ENCODE peak calls at places on chromosome 7, in nine cellular contexts. F is OCI-LY7, L is small intestine, Q is gastrocnemius medialis, H is HAP-1, K is MM.1S, V is PC-9, Y is T-helper 17 cell, P is psoas muscle. D is an unnamed sample.

GRCh38 chr7:138610671-138611170 is 90.4 kb downstream of the SVOPL start:
- DNase-seq in F (no peak), L (no peak), Q (no peak), H (no peak), K (no peak), V (no peak), Y (no peak), P (no peak), D (no peak)

GRCh38 chr7:129095258-129095657 is 40.3 kb upstream of the TNPO3 start:
- DNase-seq in F (peak; percentile 92), L (peak; percentile 59), Q (no peak), H (no peak), K (peak; percentile 98), V (no peak), Y (no peak), P (no peak), D (no peak)

GRCh38 chr7:18565337-18565736 is 69.8 kb downstream of the HDAC9 start:
- DNase-seq in F (no peak), L (no peak), Q (no peak), H (no peak), K (no peak), V (no peak), Y (no peak), P (no peak), D (no peak)

GRCh38 chr7:134954197-134955082 is 31.9 kb upstream of the AGBL3 start:
- DNase-seq in F (peak; percentile 50), L (peak; percentile 34), Q (no peak), H (no peak), K (peak; percentile 82), V (no peak), Y (no peak), P (no peak), D (no peak)

GRCh38 chr7:113922049-113922448 is 3.2 kb upstream of the PPP1R3A start:
- DNase-seq in F (no peak), L (peak; percentile 88), Q (no peak), H (no peak), K (no peak), V (no peak), Y (no peak), P (no peak), D (no peak)

GRCh38 chr7:55260171-55260570 is 105.0 kb upstream of the LANCL2 start:
- DNase-seq in F (no peak), L (no peak), Q (no peak), H (no peak), K (no peak), V (no peak), Y (no peak), P (no peak), D (no peak)

GRCh38 chr7:8590791-8591190 is 157.4 kb downstream of the NXPH1 start:
- DNase-seq in F (no peak), L (no peak), Q (no peak), H (no peak), K (no peak), V (no peak), Y (no peak), P (no peak), D (no peak)

GRCh38 chr7:1562611-1563051 is 6.6 kb upstream of the TMEM184A start:
- DNase-seq in F (no peak), L (no peak), Q (no peak), H (no peak), K (no peak), V (no peak), Y (no peak), P (peak; percentile 46), D (no peak)

DNA sequence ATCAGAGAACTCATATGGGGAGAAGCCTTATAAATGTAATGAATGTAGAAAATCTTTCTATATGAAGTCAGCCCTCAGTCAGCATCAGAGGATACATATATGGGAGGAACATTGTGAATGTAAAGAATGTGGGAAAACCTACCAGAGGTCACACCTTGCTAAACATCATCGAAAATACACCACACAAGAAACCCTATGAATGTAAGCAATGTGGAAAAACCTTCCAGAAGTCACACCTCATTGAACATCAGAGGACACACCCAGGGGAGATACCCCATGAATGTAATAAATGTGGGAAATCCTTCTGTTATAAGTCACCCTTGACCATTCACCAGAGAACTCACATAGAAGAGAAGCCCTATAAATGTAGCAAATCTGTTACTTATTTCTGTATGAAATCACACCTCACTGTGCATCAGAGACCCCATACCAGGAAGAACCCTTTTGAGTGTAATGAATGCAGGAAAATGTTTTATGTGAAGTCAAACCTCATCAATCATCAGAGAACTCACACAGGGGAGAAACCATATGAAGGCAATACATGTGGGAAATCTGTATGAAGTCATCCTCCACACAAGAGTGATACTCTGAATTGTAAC is 30.8 kb downstream of the ZNF12 start:
- DNase-seq in F (no peak), L (no peak), Q (no peak), H (no peak), K (no peak), V (no peak), Y (no peak), P (no peak), D (no peak)
- H3K9me3 ChIP-seq in F (peaks cover 29% of the 10 kb centered on the region), L (peaks cover 2% of the 10 kb centered on the region), Q (peaks cover 34% of the 10 kb centered on the region), H (peaks cover 25% of the 10 kb centered on the region), K (peaks cover 7% of the 10 kb centered on the region), V (peaks cover 65% of the 10 kb centered on the region), Y (peaks cover 21% of the 10 kb centered on the region), P (peaks cover 86% of the 10 kb centered on the region), D (no peaks in the 10 kb centered on the region)

DNA sequence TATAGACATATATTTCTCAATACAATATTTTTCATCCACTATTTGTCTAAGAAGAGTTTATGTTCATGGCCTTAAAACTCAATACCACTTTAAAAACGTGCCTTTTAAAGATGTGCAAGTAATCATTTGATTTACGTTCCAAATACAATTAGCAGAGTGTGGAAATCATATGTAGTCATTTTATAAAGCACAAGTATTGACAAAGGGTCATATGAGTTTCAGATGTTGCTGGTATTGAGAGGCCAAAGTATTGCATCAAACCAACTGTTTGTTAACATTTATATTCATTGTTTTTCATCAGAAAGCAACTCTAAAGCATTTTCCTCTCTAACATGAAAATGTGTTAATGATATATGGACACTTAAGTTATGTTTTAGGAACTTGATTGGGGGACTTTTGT is 11.4 kb upstream of the TSGA13 start:
- DNase-seq in F (no peak), L (no peak), Q (no peak), H (no peak), K (no peak), V (no peak), Y (no peak), P (no peak), D (no peak)
- H3K9me3 ChIP-seq in F (no peaks in the 10 kb centered on the region), L (no peaks in the 10 kb centered on the region), Q (no peaks in the 10 kb centered on the region), H (no peaks in the 10 kb centered on the region), K (no peaks in the 10 kb centered on the region), V (no peaks in the 10 kb centered on the region), Y (no peaks in the 10 kb centered on the region), P (no peaks in the 10 kb centered on the region), D (no peaks in the 10 kb centered on the region)

GRCh38 chr7:5064391-5065106 is 18.9 kb downstream of the RBAK start:
- DNase-seq in F (no peak), L (no peak), Q (no peak), H (no peak), K (no peak), V (no peak), Y (no peak), P (no peak), D (no peak)
- H3K9me3 ChIP-seq in F (peaks cover 52% of the 10 kb centered on the region), L (peaks cover 2% of the 10 kb centered on the region), Q (peaks cover 63% of the 10 kb centered on the region), H (peaks cover 58% of the 10 kb centered on the region), K (peaks cover 10% of the 10 kb centered on the region), V (peaks cover 100% of the 10 kb centered on the region), Y (peaks cover 67% of the 10 kb centered on the region), P (peaks cover 96% of the 10 kb centered on the region), D (peaks cover 6% of the 10 kb centered on the region)

GRCh38 chr7:63205136-63205535 is 793.5 kb upstream of the ZNF722 start:
- DNase-seq in F (no peak), L (no peak), Q (no peak), H (no peak), K (no peak), V (no peak), Y (no peak), P (no peak), D (no peak)
- H3K9me3 ChIP-seq in F (peaks cover 8% of the 10 kb centered on the region), L (no peaks in the 10 kb centered on the region), Q (no peaks in the 10 kb centered on the region), H (no peaks in the 10 kb centered on the region), K (no peaks in the 10 kb centered on the region), V (no peaks in the 10 kb centered on the region), Y (no peaks in the 10 kb centered on the region), P (peaks cover 5% of the 10 kb centered on the region), D (no peaks in the 10 kb centered on the region)

GRCh38 chr7:75050501-75050900 is 23.1 kb downstream of the RCC1L start:
- DNase-seq in F (no peak), L (no peak), Q (no peak), H (no peak), K (no peak), V (no peak), Y (no peak), P (no peak), D (no peak)
- H3K9me3 ChIP-seq in F (no peaks in the 10 kb centered on the region), L (no peaks in the 10 kb centered on the region), Q (no peaks in the 10 kb centered on the region), H (no peaks in the 10 kb centered on the region), K (no peaks in the 10 kb centered on the region), V (no peaks in the 10 kb centered on the region), Y (no peaks in the 10 kb centered on the region), P (no peaks in the 10 kb centered on the region), D (no peaks in the 10 kb centered on the region)

DNA sequence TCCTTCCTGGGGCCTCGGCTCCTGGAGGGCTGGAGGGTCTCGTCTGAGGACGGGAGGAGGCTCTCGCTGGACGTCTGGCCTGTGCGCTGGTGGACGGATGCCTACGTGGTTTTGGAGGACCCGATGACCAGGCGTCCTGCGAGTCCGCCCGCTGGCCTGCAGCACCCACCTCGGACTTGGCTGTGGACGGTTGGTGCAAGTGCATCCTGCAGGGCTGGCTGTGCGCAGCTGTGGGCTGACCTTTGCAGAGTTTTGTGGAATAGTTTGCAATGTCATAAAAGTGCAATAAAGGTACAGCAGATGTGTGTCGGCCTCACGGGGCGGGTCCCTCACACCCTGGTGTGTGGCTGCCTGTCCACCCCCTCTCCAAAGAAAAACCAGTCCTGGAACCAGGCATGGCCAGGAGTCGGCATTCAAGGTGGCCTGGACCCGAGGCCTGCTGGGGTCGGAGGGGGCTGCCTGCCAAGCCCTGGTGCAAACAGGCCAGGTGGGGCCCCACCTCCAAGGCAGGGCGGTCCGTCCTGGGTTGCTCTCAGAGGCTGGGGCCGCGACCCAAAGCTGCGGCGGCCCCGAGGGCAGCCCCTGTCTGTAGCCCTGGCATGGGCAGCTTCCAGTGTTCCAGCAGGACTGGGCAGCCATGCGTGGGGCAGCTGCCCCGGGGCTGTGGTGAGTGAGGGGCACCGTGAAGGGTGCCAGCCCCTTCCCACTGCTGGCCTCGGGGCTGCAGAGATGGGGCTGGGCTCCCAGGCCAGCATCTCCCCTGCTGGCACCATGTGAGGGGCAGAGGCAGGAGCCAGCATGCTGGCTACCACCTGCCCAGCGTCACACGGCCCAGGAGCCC is 29.3 kb upstream of the FOXL3 start:
- DNase-seq in F (no peak), L (peak; percentile 14), Q (no peak), H (no peak), K (no peak), V (no peak), Y (no peak), P (peak; percentile 60), D (no peak)
- H3K9me3 ChIP-seq in F (peaks cover 25% of the 10 kb centered on the region), L (no peaks in the 10 kb centered on the region), Q (no peaks in the 10 kb centered on the region), H (peaks cover 8% of the 10 kb centered on the region), K (no peaks in the 10 kb centered on the region), V (peaks cover 15% of the 10 kb centered on the region), Y (no peaks in the 10 kb centered on the region), P (no peaks in the 10 kb centered on the region), D (peaks cover 23% of the 10 kb centered on the region)

GRCh38 chr7:303884-304573 is 14.1 kb downstream of the FOXL3 start:
- DNase-seq in F (no peak), L (no peak), Q (no peak), H (no peak), K (no peak), V (no peak), Y (no peak), P (no peak), D (no peak)
- H3K9me3 ChIP-seq in F (no peaks in the 10 kb centered on the region), L (no peaks in the 10 kb centered on the region), Q (no peaks in the 10 kb centered on the region), H (peaks cover 2% of the 10 kb centered on the region), K (no peaks in the 10 kb centered on the region), V (peaks cover 3% of the 10 kb centered on the region), Y (no peaks in the 10 kb centered on the region), P (peaks cover 8% of the 10 kb centered on the region), D (peaks cover 13% of the 10 kb centered on the region)